ENCODE peak calls at places on chromosome 1, in seven cellular contexts. W, Y, B, T, A, K and E are unnamed samples.

GRCh38 chr1:205817364-205817763 is 4.4 kb upstream of the SLC41A1 start:
- DNase-seq in W (no peak), Y (no peak), B (no peak), T (no peak), A (no peak), K (no peak), E (no peak)

GRCh38 chr1:145751491-145752021 is 32.3 kb downstream of the CD160 start:
- DNase-seq in W (no peak), Y (no peak), B (no peak), T (peak), A (no peak), K (no peak), E (no peak)

GRCh38 chr1:29974345-29974744 is 738.0 kb downstream of the PTPRU start:
- DNase-seq in W (peak), Y (no peak), B (peak), T (peak), A (no peak), K (no peak), E (no peak)

GRCh38 chr1:29967261-29967660 is 730.9 kb downstream of the PTPRU start:
- DNase-seq in W (no peak), Y (no peak), B (no peak), T (no peak), A (no peak), K (no peak), E (no peak)

GRCh38 chr1:186899977-186900376 is 71.2 kb downstream of the PLA2G4A start:
- DNase-seq in W (no peak), Y (no peak), B (no peak), T (no peak), A (no peak), K (no peak), E (no peak)

GRCh38 chr1:65963161-65963888 is 170.6 kb downstream of the PDE4B start:
- DNase-seq in W (no peak), Y (no peak), B (no peak), T (no peak), A (no peak), K (no peak), E (no peak)

GRCh38 chr1:47686731-47687617 is 249.1 kb downstream of the FOXD2 start:
- DNase-seq in W (peak), Y (no peak), B (no peak), T (no peak), A (no peak), K (no peak), E (no peak)

GRCh38 chr1:7302873-7303272 is 468.2 kb upstream of the VAMP3 start:
- DNase-seq in W (no peak), Y (no peak), B (no peak), T (no peak), A (no peak), K (no peak), E (peak)

GRCh38 chr1:61980561-61980960 is 214.1 kb upstream of the L1TD1 start:
- DNase-seq in W (no peak), Y (no peak), B (no peak), T (no peak), A (no peak), K (peak), E (no peak)